ENCODE peak calls at places on chromosomes 12 and 14, in four cellular contexts. One of them, this sample, is unnamed.

GRCh38 chr12:13173537-13173936 is 23.0 kb upstream of the EMP1 start:
- DNase-seq in K562: no peak
- DNase-seq in A549: no peak
- DNase-seq in HepG2: no peak
- DNase-seq in this sample: no peak

GRCh38 chr14:50790568-50790967 is 40.4 kb downstream of the NIN start:
- DNase-seq in K562: no peak
- DNase-seq in A549: no peak
- DNase-seq in HepG2: no peak
- DNase-seq in this sample: no peak

GRCh38 chr14:56490379-56490778 is 89.2 kb upstream of the TMEM260 start:
- DNase-seq in K562: no peak
- DNase-seq in A549: peak
- DNase-seq in HepG2: peak
- DNase-seq in this sample: no peak

GRCh38 chr12:579450-580110 is 83.7 kb downstream of the NINJ2 start:
- DNase-seq in K562: no peak
- DNase-seq in A549: no peak
- DNase-seq in HepG2: no peak
- DNase-seq in this sample: no peak

GRCh38 chr12:11836282-11836963 is 186.9 kb downstream of the ETV6 start:
- DNase-seq in K562: no peak
- DNase-seq in A549: no peak
- DNase-seq in HepG2: no peak
- DNase-seq in this sample: no peak

GRCh38 chr14:22689186-22689585 is 45.0 kb upstream of the OR6J1 start:
- DNase-seq in K562: no peak
- DNase-seq in A549: peak
- DNase-seq in HepG2: peak
- DNase-seq in this sample: no peak

GRCh38 chr12:65908147-65908546 is 83.9 kb downstream of the HMGA2 start:
- DNase-seq in K562: no peak
- DNase-seq in A549: no peak
- DNase-seq in HepG2: no peak
- DNase-seq in this sample: no peak

GRCh38 chr12:13171921-13172859 is 24.3 kb upstream of the EMP1 start:
- DNase-seq in K562: no peak
- DNase-seq in A549: peak
- DNase-seq in HepG2: no peak
- DNase-seq in this sample: peak

GRCh38 chr12:130764475-130765185 is 48.5 kb upstream of the RIMBP2 start:
- DNase-seq in K562: peak
- DNase-seq in A549: peak
- DNase-seq in HepG2: no peak
- DNase-seq in this sample: no peak

GRCh38 chr14:61246721-61247120 is 34.4 kb downstream of the TMEM30B start:
- DNase-seq in K562: no peak
- DNase-seq in A549: no peak
- DNase-seq in HepG2: no peak
- DNase-seq in this sample: no peak

GRCh38 chr14:77543240-77543551 is 44.6 kb upstream of the ISM2 start:
- DNase-seq in K562: no peak
- DNase-seq in A549: no peak
- DNase-seq in HepG2: peak
- DNase-seq in this sample: no peak

GRCh38 chr12:29713729-29714128 is 70.0 kb downstream of the TMTC1 start:
- DNase-seq in K562: no peak
- DNase-seq in A549: no peak
- DNase-seq in HepG2: no peak
- DNase-seq in this sample: no peak

GRCh38 chr14:61877050-61877390 is 114.8 kb downstream of the SNAPC1 start:
- DNase-seq in K562: no peak
- DNase-seq in A549: no peak
- DNase-seq in HepG2: no peak
- DNase-seq in this sample: no peak

GRCh38 chr14:83419420-83419819 is 1885.8 kb upstream of the SEL1L start:
- DNase-seq in K562: no peak
- DNase-seq in A549: no peak
- DNase-seq in HepG2: no peak
- DNase-seq in this sample: no peak

GRCh38 chr12:27810756-27811155 is 30.7 kb upstream of the MANSC4 start:
- DNase-seq in K562: no peak
- DNase-seq in A549: no peak
- DNase-seq in HepG2: no peak
- DNase-seq in this sample: no peak

GRCh38 chr12:47602949-47603558 is 102.8 kb downstream of the RPAP3 start:
- DNase-seq in K562: no peak
- DNase-seq in A549: no peak
- DNase-seq in HepG2: peak
- DNase-seq in this sample: no peak

GRCh38 chr12:108448246-108448645 is 66.8 kb upstream of the FICD start:
- DNase-seq in K562: no peak
- DNase-seq in A549: no peak
- DNase-seq in HepG2: no peak
- DNase-seq in this sample: no peak

GRCh38 chr12:72071030-72071429 is 132.4 kb downstream of the TPH2 start:
- DNase-seq in K562: no peak
- DNase-seq in A549: no peak
- DNase-seq in HepG2: no peak
- DNase-seq in this sample: no peak

GRCh38 chr14:84527706-84528105 is 1002.2 kb upstream of the FLRT2 start:
- DNase-seq in K562: no peak
- DNase-seq in A549: no peak
- DNase-seq in HepG2: no peak
- DNase-seq in this sample: no peak

GRCh38 chr12:122205590-122205925 is 2.0 kb downstream of the B3GNT4 start:
- DNase-seq in K562: no peak
- DNase-seq in A549: no peak
- DNase-seq in HepG2: no peak
- DNase-seq in this sample: no peak

GRCh38 chr12:106030210-106031175 is 108.3 kb downstream of the NUAK1 start:
- DNase-seq in K562: no peak
- DNase-seq in A549: peak
- DNase-seq in HepG2: no peak
- DNase-seq in this sample: no peak

GRCh38 chr14:55245657-55246268 is 25.5 kb upstream of the FBXO34 start:
- DNase-seq in K562: no peak
- DNase-seq in A549: peak
- DNase-seq in HepG2: peak
- DNase-seq in this sample: no peak

GRCh38 chr14:54814076-54814475 is 88.5 kb downstream of the GCH1 start:
- DNase-seq in K562: peak
- DNase-seq in A549: peak
- DNase-seq in HepG2: no peak
- DNase-seq in this sample: no peak

GRCh38 chr12:71725011-71725410 is 29.7 kb upstream of the RAB21 start:
- DNase-seq in K562: no peak
- DNase-seq in A549: no peak
- DNase-seq in HepG2: no peak
- DNase-seq in this sample: no peak

GRCh38 chr12:47808049-47808448 is 11.7 kb downstream of the HDAC7 start:
- DNase-seq in K562: peak
- DNase-seq in A549: no peak
- DNase-seq in HepG2: no peak
- DNase-seq in this sample: no peak

GRCh38 chr12:62379723-62380045 is 86.9 kb upstream of the MON2 start:
- DNase-seq in K562: no peak
- DNase-seq in A549: no peak
- DNase-seq in HepG2: no peak
- DNase-seq in this sample: no peak

GRCh38 chr12:28222081-28222700 is 31.9 kb downstream of the CCDC91 start:
- DNase-seq in K562: no peak
- DNase-seq in A549: no peak
- DNase-seq in HepG2: no peak
- DNase-seq in this sample: no peak

GRCh38 chr14:54225457-54225856 is 171.3 kb upstream of the CDKN3 start:
- DNase-seq in K562: no peak
- DNase-seq in A549: no peak
- DNase-seq in HepG2: no peak
- DNase-seq in this sample: no peak

GRCh38 chr12:65685514-65685913 is 138.8 kb upstream of the HMGA2 start:
- DNase-seq in K562: peak
- DNase-seq in A549: peak
- DNase-seq in HepG2: peak
- DNase-seq in this sample: no peak

GRCh38 chr12:31896514-31897039 is 62.6 kb upstream of the RESF1 start:
- DNase-seq in K562: peak
- DNase-seq in A549: no peak
- DNase-seq in HepG2: no peak
- DNase-seq in this sample: no peak

GRCh38 chr14:34437729-34438080 is 24.3 kb downstream of the SPTSSA start:
- DNase-seq in K562: no peak
- DNase-seq in A549: no peak
- DNase-seq in HepG2: no peak
- DNase-seq in this sample: no peak

GRCh38 chr14:104887623-104888488 is 22.8 kb downstream of the CEP170B start:
- DNase-seq in K562: no peak
- DNase-seq in A549: no peak
- DNase-seq in HepG2: no peak
- DNase-seq in this sample: peak

GRCh38 chr12:47035459-47035858 is 44.0 kb upstream of the PCED1B start:
- DNase-seq in K562: no peak
- DNase-seq in A549: peak
- DNase-seq in HepG2: no peak
- DNase-seq in this sample: no peak

GRCh38 chr12:130320553-130320952 is 17.1 kb upstream of the PIWIL1 start:
- DNase-seq in K562: no peak
- DNase-seq in A549: no peak
- DNase-seq in HepG2: no peak
- DNase-seq in this sample: no peak

GRCh38 chr12:113987261-113988063 is 21.3 kb upstream of the RBM19 start:
- DNase-seq in K562: no peak
- DNase-seq in A549: no peak
- DNase-seq in HepG2: peak
- DNase-seq in this sample: no peak

GRCh38 chr12:101207086-101207780 is 2.8 kb downstream of the SLC5A8 start:
- DNase-seq in K562: no peak
- DNase-seq in A549: no peak
- DNase-seq in HepG2: no peak
- DNase-seq in this sample: no peak

GRCh38 chr14:103472939-103473338 is 49.7 kb downstream of the CKB start:
- DNase-seq in K562: no peak
- DNase-seq in A549: no peak
- DNase-seq in HepG2: no peak
- DNase-seq in this sample: no peak

DNA sequence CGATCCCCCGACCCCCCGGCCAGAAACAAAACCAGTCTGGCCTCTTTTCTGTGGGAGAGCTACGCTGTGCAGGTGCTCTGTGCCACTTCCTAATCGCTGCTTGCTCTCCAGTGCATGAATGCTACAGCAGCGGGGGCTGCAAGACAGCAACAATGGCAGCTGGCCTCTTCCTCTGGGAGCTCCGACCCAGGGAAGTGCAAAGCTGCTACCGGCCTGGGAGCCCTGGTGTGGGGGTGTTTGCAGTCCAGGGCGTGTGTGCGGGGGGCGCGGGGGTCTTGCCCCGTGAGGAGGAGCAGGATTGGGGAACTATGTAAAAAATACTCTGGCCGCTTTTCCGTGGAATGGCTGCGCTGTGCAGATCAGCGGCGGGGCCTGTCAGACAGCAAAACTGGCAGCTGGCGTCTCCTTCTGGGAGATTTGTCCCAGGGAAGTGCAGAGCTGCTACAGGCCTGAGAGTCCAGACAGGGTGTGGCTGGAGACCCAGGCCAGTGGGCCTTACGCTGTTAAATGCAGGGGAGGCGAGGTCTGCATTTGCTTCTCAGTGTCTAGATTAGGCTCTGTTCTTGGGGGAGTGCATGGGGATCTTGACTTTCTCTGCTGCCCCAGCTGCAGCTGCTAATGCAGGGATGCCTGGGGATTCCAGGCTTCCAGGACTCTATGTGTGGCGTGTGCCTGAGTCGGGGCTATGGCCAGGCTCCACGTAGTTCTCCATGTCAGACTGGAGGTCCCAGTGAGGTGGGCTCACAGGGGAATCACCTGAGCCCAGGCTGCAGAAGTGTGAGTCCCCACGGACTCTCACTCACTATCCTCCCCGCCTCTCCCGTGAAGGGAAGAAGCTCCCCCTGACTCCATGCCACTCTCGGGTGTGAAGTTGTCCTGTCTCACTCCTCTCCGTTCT is 344.5 kb downstream of the AEBP2 start:
- DNase-seq in K562: no peak
- DNase-seq in A549: no peak
- DNase-seq in HepG2: no peak
- DNase-seq in this sample: no peak
- TF ChIP-seq CHD2 in K562: no peak
- TF ChIP-seq CHD2 in A549: no peak
- TF ChIP-seq CHD2 in HepG2: no peak
- TF ChIP-seq CHD2 in this sample: no peak

GRCh38 chr12:2264622-2265306 is 212.0 kb downstream of the CACNA1C start:
- DNase-seq in K562: no peak
- DNase-seq in A549: no peak
- DNase-seq in HepG2: no peak
- DNase-seq in this sample: no peak
- TF ChIP-seq POLR2A in K562: no peak
- TF ChIP-seq POLR2A in A549: no peak
- TF ChIP-seq POLR2A in HepG2: no peak
- TF ChIP-seq POLR2A in this sample: no peak

GRCh38 chr14:99037777-99038176 is 234.2 kb downstream of the BCL11B start:
- DNase-seq in K562: no peak
- DNase-seq in A549: no peak
- DNase-seq in HepG2: no peak
- DNase-seq in this sample: no peak
- TF ChIP-seq MAFK in K562: no peak
- TF ChIP-seq MAFK in A549: peak
- TF ChIP-seq MAFK in HepG2: peak
- TF ChIP-seq MAFK in this sample: no peak

DNA sequence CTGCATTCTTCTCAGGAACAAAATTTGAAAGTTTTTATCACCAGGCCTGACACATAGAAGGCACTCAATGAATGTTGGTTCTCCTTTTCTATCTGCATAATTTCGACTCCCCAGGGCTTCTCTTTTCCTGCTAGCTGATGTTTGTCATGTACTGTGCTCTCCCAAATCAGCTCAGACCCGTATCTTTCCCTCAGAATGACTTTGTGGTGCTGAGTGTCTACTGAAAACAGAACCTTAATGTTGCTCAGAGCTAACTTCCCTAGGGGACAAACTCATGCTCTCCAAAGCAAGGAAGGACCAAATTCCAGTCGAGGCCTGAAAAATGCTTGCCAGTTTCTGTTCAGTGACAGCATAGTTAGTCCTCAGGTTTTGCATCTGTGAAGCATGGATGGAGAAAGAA is 1.9 kb downstream of the ARHGDIB start:
- DNase-seq in K562: no peak
- DNase-seq in A549: no peak
- DNase-seq in HepG2: no peak
- DNase-seq in this sample: no peak
- TF ChIP-seq CHD2 in K562: no peak
- TF ChIP-seq CHD2 in A549: no peak
- TF ChIP-seq CHD2 in HepG2: no peak
- TF ChIP-seq CHD2 in this sample: no peak

This sample was measured in H1.